ENCODE peak calls at places on chromosome 2, in five cellular contexts. E is stimulated activated naive CD8-positive, alpha-beta T cell treated with anti-CD3 and anti-CD28 coated beads, Interleukin-15, amount 100 ng/mL, for 72 hours; U is RWPE2; I is gastroesophageal sphincter; J is left lobe of liver. S is an unnamed sample.

GRCh38 chr2:151922845-151923666 is 94.8 kb upstream of the ARL5A start:
- ATAC-seq in E (no peak), U (peak; percentile 58), I (peak; percentile 82), J (peak; percentile 75), S (peak; percentile 93)

GRCh38 chr2:11757101-11757500 is 10.7 kb downstream of the LPIN1 start:
- ATAC-seq in E (no peak), U (no peak), I (no peak), J (no peak), S (no peak)

GRCh38 chr2:148255929-148256328 is 235.0 kb downstream of the MBD5 start:
- ATAC-seq in E (no peak), U (no peak), I (no peak), J (peak; percentile 97), S (no peak)

GRCh38 chr2:144348846-144349245 is 171.1 kb downstream of the ZEB2 start:
- ATAC-seq in E (no peak), U (no peak), I (no peak), J (no peak), S (no peak)

GRCh38 chr2:222872551-222872950 is 11.7 kb downstream of the ACSL3 start:
- ATAC-seq in E (no peak), U (no peak), I (no peak), J (no peak), S (no peak)

GRCh38 chr2:160352492-160352891 is 141.1 kb downstream of the RBMS1 start:
- ATAC-seq in E (no peak), U (peak; percentile 81), I (no peak), J (no peak), S (peak; percentile 99)

GRCh38 chr2:20539133-20539719 is 92.4 kb downstream of the RHOB start:
- ATAC-seq in E (peak; percentile 3), U (no peak), I (peak; percentile 11), J (peak; percentile 9), S (peak; percentile 19)

GRCh38 chr2:127226132-127226519 is 6.0 kb upstream of the CYP27C1 start:
- ATAC-seq in E (no peak), U (no peak), I (no peak), J (no peak), S (no peak)

GRCh38 chr2:39513641-39514094 is 76.6 kb upstream of the MAP4K3 start:
- ATAC-seq in E (peak; percentile 89), U (peak; percentile 95), I (peak; percentile 37), J (peak; percentile 67), S (peak; percentile 77)

GRCh38 chr2:130872276-130873125 is 35.8 kb downstream of the ARHGEF4 start:
- ATAC-seq in E (no peak), U (no peak), I (no peak), J (no peak), S (peak; percentile 49)

GRCh38 chr2:182004945-182005344 is 19.3 kb downstream of the PPP1R1C start:
- ATAC-seq in E (no peak), U (no peak), I (no peak), J (no peak), S (no peak)

GRCh38 chr2:98393354-98393753 is 47.1 kb downstream of the CNGA3 start:
- ATAC-seq in E (no peak), U (no peak), I (no peak), J (no peak), S (no peak)

GRCh38 chr2:55031505-55031904 is 18.7 kb downstream of the RTN4 start:
- ATAC-seq in E (no peak), U (no peak), I (no peak), J (no peak), S (no peak)

GRCh38 chr2:48249093-48249492 is 280.9 kb upstream of the STON1 start:
- ATAC-seq in E (no peak), U (no peak), I (no peak), J (peak; percentile 4), S (no peak)

GRCh38 chr2:120539937-120540718 is 194.2 kb downstream of the INHBB start:
- ATAC-seq in E (no peak), U (peak; percentile 97), I (peak; percentile 83), J (peak; percentile 79), S (peak; percentile 85)

GRCh38 chr2:46535360-46535759 is 56.0 kb downstream of the TMEM247 start:
- ATAC-seq in E (peak; percentile 99), U (no peak), I (no peak), J (peak; percentile 23), S (peak; percentile 71)

GRCh38 chr2:27961997-27962396 is 71.5 kb downstream of the BABAM2 start:
- ATAC-seq in E (no peak), U (peak; percentile 54), I (no peak), J (no peak), S (no peak)

GRCh38 chr2:169038338-169038757 is 7.2 kb upstream of the ABCB11 start:
- ATAC-seq in E (peak; percentile 50), U (peak; percentile 95), I (no peak), J (peak; percentile 42), S (peak; percentile 79)

GRCh38 chr2:231033147-231034132 is 3.9 kb upstream of the C2orf72 start:
- ATAC-seq in E (no peak), U (no peak), I (no peak), J (peak; percentile 15), S (no peak)

GRCh38 chr2:18583905-18584607 is 5.3 kb downstream of the NT5C1B start:
- ATAC-seq in E (peak; percentile 26), U (no peak), I (no peak), J (no peak), S (no peak)

GRCh38 chr2:23414876-23415275 is 29.9 kb downstream of the KLHL29 start:
- ATAC-seq in E (no peak), U (no peak), I (no peak), J (no peak), S (no peak)

GRCh38 chr2:101410716-101411115 is 23.4 kb upstream of the CREG2 start:
- ATAC-seq in E (no peak), U (no peak), I (no peak), J (no peak), S (no peak)

GRCh38 chr2:11513319-11513718 is 20.5 kb upstream of the GREB1 start:
- ATAC-seq in E (no peak), U (no peak), I (no peak), J (no peak), S (no peak)

GRCh38 chr2:2830576-2830975 is 499.5 kb upstream of the MYT1L start:
- ATAC-seq in E (no peak), U (no peak), I (no peak), J (no peak), S (no peak)

GRCh38 chr2:95015261-95015918 is 10.1 kb upstream of the MAL start:
- ATAC-seq in E (peak; percentile 62), U (no peak), I (no peak), J (no peak), S (no peak)

GRCh38 chr2:236131073-236131692 is 37.0 kb downstream of the GBX2 start:
- ATAC-seq in E (no peak), U (no peak), I (no peak), J (no peak), S (no peak)

GRCh38 chr2:158716091-158716815 is 78.9 kb upstream of the DAPL1 start:
- ATAC-seq in E (no peak), U (no peak), I (peak; percentile 48), J (peak; percentile 72), S (peak; percentile 59)

GRCh38 chr2:133766164-133766832 is 198.0 kb upstream of the NCKAP5 start:
- ATAC-seq in E (no peak), U (no peak), I (no peak), J (peak; percentile 18), S (no peak)

GRCh38 chr2:197809064-197809463 is 4.7 kb downstream of the PLCL1 start:
- ATAC-seq in E (no peak), U (no peak), I (no peak), J (no peak), S (no peak)

GRCh38 chr2:100178864-100179263 is 36.5 kb upstream of the AFF3 start:
- ATAC-seq in E (no peak), U (no peak), I (no peak), J (no peak), S (no peak)

GRCh38 chr2:21317131-21317530 is 193.4 kb downstream of the TDRD15 start:
- ATAC-seq in E (no peak), U (no peak), I (no peak), J (peak; percentile 81), S (no peak)

GRCh38 chr2:179636995-179637394 is 224.4 kb downstream of the ZNF385B start:
- ATAC-seq in E (no peak), U (no peak), I (no peak), J (peak; percentile 14), S (no peak)

GRCh38 chr2:55862673-55863390 is 60.8 kb downstream of the EFEMP1 start:
- ATAC-seq in E (no peak), U (peak; percentile 94), I (peak; percentile 93), J (no peak), S (peak; percentile 79)

GRCh38 chr2:174059178-174059874 is 94.2 kb upstream of the SP3 start:
- ATAC-seq in E (no peak), U (peak; percentile 57), I (peak; percentile 34), J (no peak), S (peak; percentile 82)

S was measured in esophagus mucosa.